ENCODE peak calls at places on chromosome 6, in ten cellular contexts. One of them, this sample, is unnamed.

GRCh38 chr6:127514396-127515227 is 4.5 kb downstream of the MTCL3 start:
- DNase-seq in fibroblast of lung: peak; percentile 39
- DNase-seq in transverse colon: peak; percentile 12
- DNase-seq in GM23248: peak; percentile 83
- DNase-seq in SK-N-SH: peak; percentile 28
- DNase-seq in aorta: peak; percentile 79
- DNase-seq in mammary epithelial cell: peak; percentile 29
- DNase-seq in small intestine: peak; percentile 13
- DNase-seq in tibial artery: no peak
- DNase-seq in lung: peak; percentile 57
- DNase-seq in this sample: no peak

GRCh38 chr6:121748376-121748775 is 312.9 kb downstream of the GJA1 start:
- DNase-seq in GM23248: peak; percentile 89
- DNase-seq in aorta: no peak
- DNase-seq in lung: no peak
- DNase-seq in fibroblast of lung: peak; percentile 72
- DNase-seq in mammary epithelial cell: peak; percentile 60
- DNase-seq in SK-N-SH: no peak
- DNase-seq in small intestine: no peak
- DNase-seq in tibial artery: no peak
- DNase-seq in transverse colon: no peak
- DNase-seq in this sample: peak; percentile 53

GRCh38 chr6:161211380-161212035 is 62.4 kb downstream of the AGPAT4 start:
- DNase-seq in fibroblast of lung: no peak
- DNase-seq in aorta: no peak
- DNase-seq in small intestine: no peak
- DNase-seq in transverse colon: no peak
- DNase-seq in GM23248: no peak
- DNase-seq in SK-N-SH: no peak
- DNase-seq in tibial artery: no peak
- DNase-seq in lung: no peak
- DNase-seq in mammary epithelial cell: no peak
- DNase-seq in this sample: no peak

GRCh38 chr6:19715166-19715558 is 122.0 kb upstream of the ID4 start:
- DNase-seq in lung: no peak
- DNase-seq in fibroblast of lung: no peak
- DNase-seq in GM23248: peak; percentile 13
- DNase-seq in aorta: no peak
- DNase-seq in transverse colon: no peak
- DNase-seq in mammary epithelial cell: peak; percentile 26
- DNase-seq in SK-N-SH: no peak
- DNase-seq in small intestine: no peak
- DNase-seq in tibial artery: no peak
- DNase-seq in this sample: peak; percentile 16

GRCh38 chr6:89970609-89971337 is 76.5 kb downstream of the GJA10 start:
- DNase-seq in lung: no peak
- DNase-seq in tibial artery: no peak
- DNase-seq in mammary epithelial cell: peak; percentile 45
- DNase-seq in fibroblast of lung: peak; percentile 78
- DNase-seq in small intestine: peak; percentile 24
- DNase-seq in GM23248: peak; percentile 87
- DNase-seq in aorta: no peak
- DNase-seq in SK-N-SH: peak; percentile 67
- DNase-seq in transverse colon: no peak
- DNase-seq in this sample: peak; percentile 54

GRCh38 chr6:145028144-145028818 is 707.0 kb downstream of the EPM2A start:
- DNase-seq in lung: no peak
- DNase-seq in small intestine: peak; percentile 36
- DNase-seq in fibroblast of lung: peak; percentile 51
- DNase-seq in GM23248: peak; percentile 52
- DNase-seq in tibial artery: no peak
- DNase-seq in transverse colon: no peak
- DNase-seq in aorta: no peak
- DNase-seq in SK-N-SH: peak; percentile 5
- DNase-seq in mammary epithelial cell: peak; percentile 45
- DNase-seq in this sample: no peak

GRCh38 chr6:113495521-113495920 is 361.6 kb upstream of the MARCKS start:
- DNase-seq in fibroblast of lung: peak; percentile 20
- DNase-seq in transverse colon: no peak
- DNase-seq in mammary epithelial cell: peak; percentile 44
- DNase-seq in SK-N-SH: no peak
- DNase-seq in GM23248: peak; percentile 87
- DNase-seq in lung: no peak
- DNase-seq in aorta: no peak
- DNase-seq in small intestine: no peak
- DNase-seq in tibial artery: no peak
- DNase-seq in this sample: peak; percentile 56

GRCh38 chr6:113995632-113996031 is 24.7 kb upstream of the HDAC2 start:
- DNase-seq in transverse colon: peak; percentile 27
- DNase-seq in small intestine: peak; percentile 31
- DNase-seq in fibroblast of lung: peak; percentile 95
- DNase-seq in lung: peak; percentile 38
- DNase-seq in mammary epithelial cell: peak; percentile 78
- DNase-seq in SK-N-SH: peak; percentile 35
- DNase-seq in aorta: peak; percentile 82
- DNase-seq in tibial artery: peak; percentile 68
- DNase-seq in GM23248: peak; percentile 96
- DNase-seq in this sample: peak; percentile 91

GRCh38 chr6:81763051-81763450 is 10.6 kb upstream of the TENT5A start:
- DNase-seq in aorta: no peak
- DNase-seq in fibroblast of lung: no peak
- DNase-seq in mammary epithelial cell: no peak
- DNase-seq in SK-N-SH: no peak
- DNase-seq in lung: no peak
- DNase-seq in GM23248: no peak
- DNase-seq in tibial artery: no peak
- DNase-seq in transverse colon: no peak
- DNase-seq in small intestine: no peak
- DNase-seq in this sample: no peak
- H3K27ac ChIP-seq in aorta: no peak overlapping the region
- H3K27ac ChIP-seq in fibroblast of lung: no peak overlapping the region
- H3K27ac ChIP-seq in mammary epithelial cell: no peak overlapping the region
- H3K27ac ChIP-seq in SK-N-SH: no peak overlapping the region
- H3K27ac ChIP-seq in lung: no peak overlapping the region
- H3K27ac ChIP-seq in GM23248: no peak overlapping the region
- H3K27ac ChIP-seq in tibial artery: no peak overlapping the region
- H3K27ac ChIP-seq in transverse colon: no peak overlapping the region
- H3K27ac ChIP-seq in small intestine: no peak overlapping the region
- H3K27ac ChIP-seq in this sample: no peak overlapping the region

GRCh38 chr6:67884442-67884841 is 750.6 kb upstream of the ADGRB3 start:
- DNase-seq in fibroblast of lung: no peak
- DNase-seq in tibial artery: no peak
- DNase-seq in GM23248: no peak
- DNase-seq in SK-N-SH: no peak
- DNase-seq in aorta: no peak
- DNase-seq in small intestine: no peak
- DNase-seq in lung: no peak
- DNase-seq in mammary epithelial cell: no peak
- DNase-seq in transverse colon: no peak
- DNase-seq in this sample: no peak

GRCh38 chr6:67882436-67883311 is 752.4 kb upstream of the ADGRB3 start:
- DNase-seq in tibial artery: no peak
- DNase-seq in GM23248: no peak
- DNase-seq in fibroblast of lung: no peak
- DNase-seq in SK-N-SH: no peak
- DNase-seq in transverse colon: no peak
- DNase-seq in lung: no peak
- DNase-seq in aorta: no peak
- DNase-seq in small intestine: no peak
- DNase-seq in mammary epithelial cell: no peak
- DNase-seq in this sample: no peak

GRCh38 chr6:67883500-67884366 is 751.3 kb upstream of the ADGRB3 start:
- DNase-seq in lung: no peak
- DNase-seq in GM23248: no peak
- DNase-seq in mammary epithelial cell: no peak
- DNase-seq in transverse colon: no peak
- DNase-seq in SK-N-SH: no peak
- DNase-seq in fibroblast of lung: no peak
- DNase-seq in aorta: no peak
- DNase-seq in tibial artery: no peak
- DNase-seq in small intestine: no peak
- DNase-seq in this sample: no peak

GRCh38 chr6:67880939-67881705 is 754.0 kb upstream of the ADGRB3 start:
- DNase-seq in aorta: no peak
- DNase-seq in mammary epithelial cell: no peak
- DNase-seq in fibroblast of lung: peak; percentile 44
- DNase-seq in tibial artery: no peak
- DNase-seq in transverse colon: no peak
- DNase-seq in lung: no peak
- DNase-seq in SK-N-SH: no peak
- DNase-seq in GM23248: no peak
- DNase-seq in small intestine: no peak
- DNase-seq in this sample: no peak

DNA sequence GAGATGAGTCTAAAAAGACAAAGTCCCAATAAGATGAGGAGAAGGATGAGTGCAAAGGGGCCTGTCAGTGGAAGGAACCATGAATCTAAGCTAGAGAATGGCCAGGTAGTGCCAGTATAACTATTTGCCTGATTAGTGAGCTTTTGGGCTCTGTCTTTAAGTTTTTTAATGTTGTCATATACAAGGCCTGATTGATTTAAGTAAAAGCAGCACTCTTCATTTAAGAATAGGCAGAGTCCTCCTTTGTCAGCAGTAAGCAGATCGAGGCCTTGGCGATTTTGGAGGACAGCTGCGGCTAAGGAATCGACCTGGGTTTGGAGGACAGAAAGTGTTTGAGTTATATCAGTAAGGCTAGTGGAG is 753.4 kb upstream of the ADGRB3 start:
- DNase-seq in lung: no peak
- DNase-seq in small intestine: no peak
- DNase-seq in mammary epithelial cell: no peak
- DNase-seq in GM23248: no peak
- DNase-seq in SK-N-SH: no peak
- DNase-seq in tibial artery: no peak
- DNase-seq in fibroblast of lung: no peak
- DNase-seq in aorta: no peak
- DNase-seq in transverse colon: no peak
- DNase-seq in this sample: no peak
- H3K4me1 ChIP-seq in lung: no peaks in the 10 kb centered on the region
- H3K4me1 ChIP-seq in small intestine: no peaks in the 10 kb centered on the region
- H3K4me1 ChIP-seq in mammary epithelial cell: no peaks in the 10 kb centered on the region
- H3K4me1 ChIP-seq in GM23248: no peaks in the 10 kb centered on the region
- H3K4me1 ChIP-seq in SK-N-SH: no peaks in the 10 kb centered on the region
- H3K4me1 ChIP-seq in tibial artery: no peaks in the 10 kb centered on the region
- H3K4me1 ChIP-seq in fibroblast of lung: no peaks in the 10 kb centered on the region
- H3K4me1 ChIP-seq in aorta: no peaks in the 10 kb centered on the region
- H3K4me1 ChIP-seq in transverse colon: no peaks in the 10 kb centered on the region
- H3K4me1 ChIP-seq in this sample: no peaks in the 10 kb centered on the region

GRCh38 chr6:52517502-52518278 is 59.2 kb downstream of the TRAM2 start:
- DNase-seq in mammary epithelial cell: peak; percentile 85
- DNase-seq in lung: peak; percentile 78
- DNase-seq in small intestine: peak; percentile 85
- DNase-seq in aorta: peak; percentile 94
- DNase-seq in fibroblast of lung: peak; percentile 98
- DNase-seq in transverse colon: peak; percentile 76
- DNase-seq in tibial artery: peak; percentile 95
- DNase-seq in GM23248: peak; percentile 99
- DNase-seq in SK-N-SH: peak; percentile 85
- DNase-seq in this sample: peak; percentile 59
- H3K27ac ChIP-seq in mammary epithelial cell: peak overlapping the region; percentile 78
- H3K27ac ChIP-seq in lung: peak overlapping the region; percentile 80
- H3K27ac ChIP-seq in small intestine: peak overlapping the region; percentile 54
- H3K27ac ChIP-seq in aorta: peak overlapping the region; percentile 62
- H3K27ac ChIP-seq in fibroblast of lung: peak overlapping the region; percentile 96
- H3K27ac ChIP-seq in transverse colon: peak overlapping the region; percentile 86
- H3K27ac ChIP-seq in tibial artery: peak overlapping the region; percentile 83
- H3K27ac ChIP-seq in GM23248: peak overlapping the region; percentile 98
- H3K27ac ChIP-seq in SK-N-SH: peak overlapping the region; percentile 98
- H3K27ac ChIP-seq in this sample: peak overlapping the region; percentile 76

GRCh38 chr6:158644227-158645063 is at the start of gene DYNLT1:
- DNase-seq in small intestine: peak; percentile 92
- DNase-seq in tibial artery: peak; percentile 96
- DNase-seq in transverse colon: peak; percentile 95
- DNase-seq in mammary epithelial cell: peak; percentile 97
- DNase-seq in lung: peak; percentile 92
- DNase-seq in SK-N-SH: peak; percentile 98
- DNase-seq in fibroblast of lung: peak; percentile 89
- DNase-seq in aorta: peak; percentile 97
- DNase-seq in GM23248: peak; percentile 95
- DNase-seq in this sample: peak; percentile 83

GRCh38 chr6:158647501-158647900 is 2.4 kb upstream of the SYTL3 start:
- DNase-seq in aorta: no peak
- DNase-seq in mammary epithelial cell: no peak
- DNase-seq in SK-N-SH: no peak
- DNase-seq in transverse colon: no peak
- DNase-seq in lung: no peak
- DNase-seq in GM23248: no peak
- DNase-seq in small intestine: no peak
- DNase-seq in tibial artery: no peak
- DNase-seq in fibroblast of lung: no peak
- DNase-seq in this sample: no peak

GRCh38 chr6:158646023-158646888 is 1.7 kb upstream of the DYNLT1 start:
- DNase-seq in small intestine: peak; percentile 74
- DNase-seq in GM23248: no peak
- DNase-seq in mammary epithelial cell: peak; percentile 93
- DNase-seq in fibroblast of lung: no peak
- DNase-seq in aorta: no peak
- DNase-seq in tibial artery: peak; percentile 44
- DNase-seq in transverse colon: no peak
- DNase-seq in SK-N-SH: no peak
- DNase-seq in lung: no peak
- DNase-seq in this sample: peak; percentile 96

GRCh38 chr6:158642805-158643489 is 1.6 kb downstream of the DYNLT1 start:
- DNase-seq in GM23248: peak; percentile 43
- DNase-seq in aorta: peak; percentile 47
- DNase-seq in small intestine: peak; percentile 37
- DNase-seq in lung: peak; percentile 26
- DNase-seq in tibial artery: peak; percentile 31
- DNase-seq in SK-N-SH: no peak
- DNase-seq in transverse colon: no peak
- DNase-seq in fibroblast of lung: no peak
- DNase-seq in mammary epithelial cell: peak; percentile 9
- DNase-seq in this sample: no peak

DNA sequence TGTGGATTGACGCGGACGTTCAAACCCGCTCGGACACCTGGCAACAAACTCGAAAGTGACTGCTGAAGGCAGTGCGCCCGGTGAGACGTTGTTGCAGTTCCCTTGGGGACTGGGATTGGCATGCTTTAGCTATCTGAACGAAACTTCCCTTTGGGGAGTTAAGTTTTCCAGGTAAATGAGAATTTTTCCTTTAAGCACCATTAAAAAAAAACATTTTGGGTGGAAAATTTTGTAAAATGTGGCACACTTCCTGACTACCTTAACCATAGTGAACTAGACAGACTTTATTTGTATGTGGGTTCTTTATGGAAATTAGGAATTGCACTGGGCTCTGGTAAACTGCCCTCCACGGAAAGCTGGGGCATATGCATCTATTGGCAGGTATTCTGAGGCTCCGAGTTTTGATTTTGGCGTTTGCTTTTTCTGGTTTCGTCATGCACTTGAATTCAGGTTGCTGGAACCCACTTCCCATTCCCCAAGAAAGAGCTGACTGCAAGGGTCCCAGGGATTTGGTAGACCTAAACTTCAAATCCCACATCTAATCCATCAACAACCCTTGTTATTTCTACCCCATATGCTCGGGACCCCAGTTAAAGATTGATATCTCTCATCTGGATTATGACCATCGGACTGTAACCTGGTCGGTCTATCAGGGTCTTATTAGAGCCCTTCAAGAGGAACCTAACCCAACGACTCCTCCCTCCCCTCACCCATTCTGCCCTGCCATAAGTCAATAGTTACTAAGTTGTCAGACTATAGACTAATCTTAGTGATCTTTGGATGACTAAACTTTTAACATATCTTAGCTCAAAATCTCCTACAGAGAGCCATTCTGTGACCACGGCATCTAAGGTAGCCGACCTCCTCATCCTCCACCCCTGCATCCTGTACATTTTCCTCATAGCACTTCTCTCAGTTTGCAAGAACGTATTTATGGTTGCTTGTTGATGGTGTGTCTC is 800 bp upstream of the DYNLT1 start:
- DNase-seq in fibroblast of lung: no peak
- DNase-seq in transverse colon: no peak
- DNase-seq in small intestine: no peak
- DNase-seq in SK-N-SH: no peak
- DNase-seq in aorta: peak; percentile 2
- DNase-seq in GM23248: no peak
- DNase-seq in lung: no peak
- DNase-seq in tibial artery: peak; percentile 51
- DNase-seq in mammary epithelial cell: peak; percentile 17
- DNase-seq in this sample: no peak
- H3K4me1 ChIP-seq in fibroblast of lung: peaks cover 28% of the 10 kb centered on the region
- H3K4me1 ChIP-seq in transverse colon: peaks cover 38% of the 10 kb centered on the region
- H3K4me1 ChIP-seq in small intestine: peaks cover 4% of the 10 kb centered on the region
- H3K4me1 ChIP-seq in SK-N-SH: peaks cover 25% of the 10 kb centered on the region
- H3K4me1 ChIP-seq in aorta: no peaks in the 10 kb centered on the region
- H3K4me1 ChIP-seq in GM23248: peaks cover 52% of the 10 kb centered on the region
- H3K4me1 ChIP-seq in lung: peaks cover 9% of the 10 kb centered on the region
- H3K4me1 ChIP-seq in tibial artery: peaks cover 50% of the 10 kb centered on the region
- H3K4me1 ChIP-seq in mammary epithelial cell: peaks cover 54% of the 10 kb centered on the region
- H3K4me1 ChIP-seq in this sample: peaks cover 43% of the 10 kb centered on the region

This sample was measured in foreskin keratinocyte.